ENCODE peak calls at places on chromosomes 13 and 19, in eight cellular contexts. One of them, this sample, is unnamed. For H3K4me1, the result is how much of the 10 kb centered on the place peaks cover.

GRCh38 chr13:20431687-20432384 is 93.8 kb downstream of the CRYL1 start:
- DNase-seq in hepatocyte: no peak
- DNase-seq in breast epithelium: no peak
- DNase-seq in tibial artery: no peak
- DNase-seq in heart right ventricle: no peak
- DNase-seq in CD8-positive, alpha-beta T cell: no peak
- DNase-seq in body of pancreas: no peak
- DNase-seq in right atrium auricular region: no peak
- DNase-seq in this sample: no peak

GRCh38 chr19:8456064-8456463 is 11.3 kb downstream of the HNRNPM start:
- DNase-seq in hepatocyte: no peak
- DNase-seq in breast epithelium: no peak
- DNase-seq in tibial artery: no peak
- DNase-seq in heart right ventricle: no peak
- DNase-seq in CD8-positive, alpha-beta T cell: no peak
- DNase-seq in body of pancreas: no peak
- DNase-seq in right atrium auricular region: no peak
- DNase-seq in this sample: no peak

GRCh38 chr13:27857271-27857670 is 62.5 kb upstream of the PDX1 start:
- DNase-seq in hepatocyte: no peak
- DNase-seq in breast epithelium: no peak
- DNase-seq in tibial artery: no peak
- DNase-seq in heart right ventricle: no peak
- DNase-seq in CD8-positive, alpha-beta T cell: no peak
- DNase-seq in body of pancreas: no peak
- DNase-seq in right atrium auricular region: no peak
- DNase-seq in this sample: no peak

GRCh38 chr13:48862572-48862971 is 113.1 kb upstream of the FNDC3A start:
- DNase-seq in hepatocyte: no peak
- DNase-seq in breast epithelium: no peak
- DNase-seq in tibial artery: no peak
- DNase-seq in heart right ventricle: no peak
- DNase-seq in CD8-positive, alpha-beta T cell: no peak
- DNase-seq in body of pancreas: peak
- DNase-seq in right atrium auricular region: no peak
- DNase-seq in this sample: no peak

GRCh38 chr13:100789481-100789880 is 114.9 kb upstream of the TMTC4 start:
- DNase-seq in hepatocyte: peak
- DNase-seq in breast epithelium: no peak
- DNase-seq in tibial artery: no peak
- DNase-seq in heart right ventricle: no peak
- DNase-seq in CD8-positive, alpha-beta T cell: no peak
- DNase-seq in body of pancreas: no peak
- DNase-seq in right atrium auricular region: no peak
- DNase-seq in this sample: no peak

GRCh38 chr13:49300716-49301589 is 53.2 kb downstream of the CDADC1 start:
- DNase-seq in hepatocyte: peak
- DNase-seq in breast epithelium: no peak
- DNase-seq in tibial artery: peak
- DNase-seq in heart right ventricle: peak
- DNase-seq in CD8-positive, alpha-beta T cell: peak
- DNase-seq in body of pancreas: peak
- DNase-seq in right atrium auricular region: no peak
- DNase-seq in this sample: peak

GRCh38 chr19:15437355-15438123 is 12.2 kb downstream of the WIZ start:
- DNase-seq in hepatocyte: no peak
- DNase-seq in breast epithelium: no peak
- DNase-seq in tibial artery: peak
- DNase-seq in heart right ventricle: no peak
- DNase-seq in CD8-positive, alpha-beta T cell: no peak
- DNase-seq in body of pancreas: no peak
- DNase-seq in right atrium auricular region: no peak
- DNase-seq in this sample: no peak

GRCh38 chr13:108494991-108495661 is 134.3 kb upstream of the MYO16 start:
- DNase-seq in hepatocyte: peak
- DNase-seq in breast epithelium: no peak
- DNase-seq in tibial artery: no peak
- DNase-seq in heart right ventricle: no peak
- DNase-seq in CD8-positive, alpha-beta T cell: no peak
- DNase-seq in body of pancreas: no peak
- DNase-seq in right atrium auricular region: no peak
- DNase-seq in this sample: no peak

GRCh38 chr19:1017115-1017905 is 3.6 kb downstream of the TMEM259 start:
- DNase-seq in hepatocyte: no peak
- DNase-seq in breast epithelium: no peak
- DNase-seq in tibial artery: no peak
- DNase-seq in heart right ventricle: no peak
- DNase-seq in CD8-positive, alpha-beta T cell: no peak
- DNase-seq in body of pancreas: peak
- DNase-seq in right atrium auricular region: no peak
- DNase-seq in this sample: no peak

GRCh38 chr19:3518669-3519068 is 12.6 kb downstream of the FZR1 start:
- DNase-seq in hepatocyte: no peak
- DNase-seq in breast epithelium: no peak
- DNase-seq in tibial artery: no peak
- DNase-seq in heart right ventricle: no peak
- DNase-seq in CD8-positive, alpha-beta T cell: no peak
- DNase-seq in body of pancreas: no peak
- DNase-seq in right atrium auricular region: no peak
- DNase-seq in this sample: no peak

GRCh38 chr19:3521104-3521445 is 15.0 kb downstream of the FZR1 start:
- DNase-seq in hepatocyte: no peak
- DNase-seq in breast epithelium: no peak
- DNase-seq in tibial artery: no peak
- DNase-seq in heart right ventricle: no peak
- DNase-seq in CD8-positive, alpha-beta T cell: no peak
- DNase-seq in body of pancreas: no peak
- DNase-seq in right atrium auricular region: no peak
- DNase-seq in this sample: no peak

GRCh38 chr19:3518231-3518630 is 12.1 kb downstream of the FZR1 start:
- DNase-seq in hepatocyte: no peak
- DNase-seq in breast epithelium: no peak
- DNase-seq in tibial artery: no peak
- DNase-seq in heart right ventricle: no peak
- DNase-seq in CD8-positive, alpha-beta T cell: no peak
- DNase-seq in body of pancreas: no peak
- DNase-seq in right atrium auricular region: no peak
- DNase-seq in this sample: no peak

GRCh38 chr19:3519126-3519525 is 13.0 kb downstream of the FZR1 start:
- DNase-seq in hepatocyte: no peak
- DNase-seq in breast epithelium: no peak
- DNase-seq in tibial artery: no peak
- DNase-seq in heart right ventricle: no peak
- DNase-seq in CD8-positive, alpha-beta T cell: no peak
- DNase-seq in body of pancreas: no peak
- DNase-seq in right atrium auricular region: no peak
- DNase-seq in this sample: no peak

GRCh38 chr19:3520166-3521103 is 14.3 kb downstream of the FZR1 start:
- DNase-seq in hepatocyte: peak
- DNase-seq in breast epithelium: peak
- DNase-seq in tibial artery: no peak
- DNase-seq in heart right ventricle: no peak
- DNase-seq in CD8-positive, alpha-beta T cell: no peak
- DNase-seq in body of pancreas: no peak
- DNase-seq in right atrium auricular region: no peak
- DNase-seq in this sample: peak
- H3K4me1 ChIP-seq in hepatocyte: under half
- H3K4me1 ChIP-seq in breast epithelium: under half
- H3K4me1 ChIP-seq in tibial artery: under half
- H3K4me1 ChIP-seq in heart right ventricle: under half
- H3K4me1 ChIP-seq in CD8-positive, alpha-beta T cell: under half
- H3K4me1 ChIP-seq in body of pancreas: under half
- H3K4me1 ChIP-seq in right atrium auricular region: under half
- H3K4me1 ChIP-seq in this sample: half or more

GRCh38 chr19:49921871-49922755 is 6.9 kb upstream of the ATF5 start:
- DNase-seq in hepatocyte: no peak
- DNase-seq in breast epithelium: no peak
- DNase-seq in tibial artery: no peak
- DNase-seq in heart right ventricle: no peak
- DNase-seq in CD8-positive, alpha-beta T cell: no peak
- DNase-seq in body of pancreas: no peak
- DNase-seq in right atrium auricular region: no peak
- DNase-seq in this sample: no peak
- H3K4me1 ChIP-seq in hepatocyte: under half
- H3K4me1 ChIP-seq in breast epithelium: under half
- H3K4me1 ChIP-seq in tibial artery: under half
- H3K4me1 ChIP-seq in heart right ventricle: under half
- H3K4me1 ChIP-seq in CD8-positive, alpha-beta T cell: under half
- H3K4me1 ChIP-seq in body of pancreas: under half
- H3K4me1 ChIP-seq in right atrium auricular region: under half
- H3K4me1 ChIP-seq in this sample: under half

DNA sequence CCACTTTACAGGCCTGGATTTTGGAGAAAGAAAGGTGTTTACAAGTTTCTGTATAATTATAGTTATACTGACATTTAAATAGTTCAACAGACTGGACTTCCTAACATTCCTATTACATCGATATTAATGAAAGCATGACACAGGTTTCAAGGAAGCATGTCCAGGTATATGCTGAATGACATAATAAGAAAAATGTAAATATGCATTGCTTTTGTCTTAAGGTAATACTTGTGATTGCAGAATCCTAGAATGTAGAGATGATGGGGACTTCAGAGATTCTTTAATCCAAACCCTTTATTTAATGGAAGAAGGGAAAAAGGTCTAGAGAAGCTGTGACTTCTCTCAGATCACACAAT is 5.0 kb downstream of the STARD13 start:
- DNase-seq in hepatocyte: no peak
- DNase-seq in breast epithelium: no peak
- DNase-seq in tibial artery: no peak
- DNase-seq in heart right ventricle: no peak
- DNase-seq in CD8-positive, alpha-beta T cell: no peak
- DNase-seq in body of pancreas: no peak
- DNase-seq in right atrium auricular region: no peak
- DNase-seq in this sample: no peak
- H3K4me1 ChIP-seq in hepatocyte: under half
- H3K4me1 ChIP-seq in breast epithelium: under half
- H3K4me1 ChIP-seq in tibial artery: half or more
- H3K4me1 ChIP-seq in heart right ventricle: half or more
- H3K4me1 ChIP-seq in CD8-positive, alpha-beta T cell: under half
- H3K4me1 ChIP-seq in body of pancreas: half or more
- H3K4me1 ChIP-seq in right atrium auricular region: half or more
- H3K4me1 ChIP-seq in this sample: under half

GRCh38 chr13:43300817-43301216 is 277.4 kb downstream of the DNAJC15 start:
- DNase-seq in hepatocyte: no peak
- DNase-seq in breast epithelium: no peak
- DNase-seq in tibial artery: no peak
- DNase-seq in heart right ventricle: no peak
- DNase-seq in CD8-positive, alpha-beta T cell: no peak
- DNase-seq in body of pancreas: no peak
- DNase-seq in right atrium auricular region: no peak
- DNase-seq in this sample: no peak
- H3K4me1 ChIP-seq in hepatocyte: under half
- H3K4me1 ChIP-seq in breast epithelium: under half
- H3K4me1 ChIP-seq in tibial artery: under half
- H3K4me1 ChIP-seq in heart right ventricle: under half
- H3K4me1 ChIP-seq in CD8-positive, alpha-beta T cell: under half
- H3K4me1 ChIP-seq in body of pancreas: under half
- H3K4me1 ChIP-seq in right atrium auricular region: under half
- H3K4me1 ChIP-seq in this sample: under half

DNA sequence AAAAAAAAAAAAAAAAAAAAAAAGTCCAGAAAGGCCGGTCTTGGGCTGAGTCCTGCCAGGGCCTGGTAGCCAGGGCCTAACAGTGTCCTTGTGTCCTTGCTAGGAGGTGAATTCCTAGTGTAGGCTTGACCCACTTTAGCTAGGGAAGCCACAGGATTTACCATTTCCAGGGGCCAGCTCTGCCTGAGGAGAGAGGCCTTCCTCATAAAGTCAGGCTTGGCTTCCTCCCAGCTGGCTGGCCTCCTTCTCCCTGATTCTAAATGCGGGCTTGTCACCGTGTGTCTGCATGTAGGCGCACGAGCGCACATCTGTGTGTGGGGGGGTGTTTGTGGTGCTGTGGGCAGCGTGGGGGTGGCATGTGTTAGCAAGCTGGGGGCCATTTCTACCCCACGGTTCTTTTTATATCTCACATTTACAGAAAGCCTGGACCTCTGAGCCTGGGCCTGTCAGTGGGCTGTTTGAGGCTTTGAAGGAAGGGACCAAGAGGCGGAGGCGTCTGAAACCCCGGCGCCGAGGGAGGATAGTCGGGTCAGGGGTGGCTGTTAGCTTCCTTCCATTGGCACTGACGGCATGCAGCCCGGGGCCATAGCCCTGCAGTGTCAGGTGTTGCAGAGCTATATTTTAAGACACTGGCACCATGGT is 31.7 kb downstream of the IER2 start:
- DNase-seq in hepatocyte: peak
- DNase-seq in breast epithelium: peak
- DNase-seq in tibial artery: peak
- DNase-seq in heart right ventricle: peak
- DNase-seq in CD8-positive, alpha-beta T cell: peak
- DNase-seq in body of pancreas: peak
- DNase-seq in right atrium auricular region: no peak
- DNase-seq in this sample: no peak
- H3K4me1 ChIP-seq in hepatocyte: under half
- H3K4me1 ChIP-seq in breast epithelium: under half
- H3K4me1 ChIP-seq in tibial artery: under half
- H3K4me1 ChIP-seq in heart right ventricle: under half
- H3K4me1 ChIP-seq in CD8-positive, alpha-beta T cell: under half
- H3K4me1 ChIP-seq in body of pancreas: under half
- H3K4me1 ChIP-seq in right atrium auricular region: under half
- H3K4me1 ChIP-seq in this sample: under half

DNA sequence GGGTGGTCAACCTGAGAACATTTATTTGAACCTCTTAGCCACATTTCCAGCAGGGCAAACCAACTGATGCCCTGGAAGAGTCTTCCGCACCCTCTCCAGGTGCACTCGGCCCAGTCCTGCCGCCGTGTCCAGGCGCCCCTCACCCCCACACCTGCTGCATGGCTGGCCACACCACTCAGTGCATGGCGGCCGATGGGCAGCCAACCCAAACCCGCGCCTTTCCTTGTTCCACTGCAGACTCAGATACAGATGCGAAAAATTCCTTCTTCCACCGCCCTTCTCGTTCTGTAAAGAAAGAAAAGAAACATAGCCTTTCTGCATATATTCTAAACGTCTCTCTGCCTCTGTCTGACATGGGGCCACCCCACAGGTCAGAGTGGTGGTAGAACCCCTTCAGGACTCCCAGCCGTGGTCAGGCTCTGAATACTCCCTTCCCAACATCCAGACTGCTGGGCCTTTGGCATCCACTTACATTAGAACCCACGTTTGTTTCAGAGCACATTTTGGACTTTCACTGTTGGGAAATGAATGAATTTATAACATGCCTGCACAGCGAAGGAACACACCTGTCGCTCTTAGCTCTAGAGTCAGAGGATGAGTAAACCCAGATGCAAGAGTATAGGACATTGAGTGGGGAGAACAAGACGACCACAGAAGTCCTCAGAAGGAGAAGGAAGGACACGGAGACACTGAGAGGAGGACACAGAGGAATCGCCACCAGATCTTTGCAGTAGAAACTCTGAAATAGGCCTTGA is 31.1 kb downstream of the SHISA2 start:
- DNase-seq in hepatocyte: no peak
- DNase-seq in breast epithelium: no peak
- DNase-seq in tibial artery: no peak
- DNase-seq in heart right ventricle: no peak
- DNase-seq in CD8-positive, alpha-beta T cell: no peak
- DNase-seq in body of pancreas: no peak
- DNase-seq in right atrium auricular region: no peak
- DNase-seq in this sample: no peak
- H3K4me1 ChIP-seq in hepatocyte: under half
- H3K4me1 ChIP-seq in breast epithelium: under half
- H3K4me1 ChIP-seq in tibial artery: under half
- H3K4me1 ChIP-seq in heart right ventricle: half or more
- H3K4me1 ChIP-seq in CD8-positive, alpha-beta T cell: under half
- H3K4me1 ChIP-seq in body of pancreas: under half
- H3K4me1 ChIP-seq in right atrium auricular region: under half
- H3K4me1 ChIP-seq in this sample: under half

This sample was measured in vagina.